ENCODE peak calls at places on chromosomes 2 and 18, in nine cellular contexts. M, J, Q, U, V, B, H, C and P are unnamed samples.

GRCh38 chr2:86226780-86227520 is 27.7 kb downstream of the MRPL35 start:
- DNase-seq in H (no peak), J (no peak), V (no peak), C (no peak), B (no peak), Q (no peak), M (no peak), U (no peak), P (no peak)

GRCh38 chr2:206915136-206915535 is 24.2 kb upstream of the CPO start:
- DNase-seq in V (no peak), C (peak), M (peak), U (peak), B (peak), J (no peak), Q (peak), H (peak), P (no peak)

GRCh38 chr2:70785137-70785911 is 5.1 kb downstream of the FIGLA start:
- DNase-seq in H (no peak), C (peak), J (peak), Q (no peak), V (peak), U (peak), M (peak), B (peak), P (no peak)

GRCh38 chr2:33354981-33355380 is 121.5 kb upstream of the RASGRP3 start:
- DNase-seq in M (peak), H (peak), U (no peak), B (no peak), Q (no peak), V (no peak), C (no peak), J (no peak), P (no peak)

GRCh38 chr2:30164131-30164925 is 17.5 kb downstream of the YPEL5 start:
- DNase-seq in V (no peak), J (no peak), H (no peak), B (no peak), M (no peak), C (no peak), Q (peak), U (no peak), P (no peak)

GRCh38 chr2:118112771-118113334 is 24.6 kb downstream of the INSIG2 start:
- DNase-seq in M (peak), J (no peak), U (no peak), C (no peak), Q (peak), H (peak), V (no peak), B (no peak), P (no peak)

GRCh38 chr18:11695736-11696135 is 6.7 kb downstream of the GNAL start:
- DNase-seq in U (no peak), M (no peak), H (no peak), V (no peak), Q (no peak), B (no peak), J (no peak), C (no peak), P (no peak)

GRCh38 chr2:71546275-71546638 is 92.9 kb downstream of the DYSF start:
- DNase-seq in V (no peak), M (no peak), Q (no peak), J (no peak), H (no peak), C (no peak), U (no peak), B (no peak), P (no peak)

GRCh38 chr18:23437357-23438045 is 15.6 kb upstream of the RIOK3 start:
- DNase-seq in V (peak), C (peak), B (peak), J (peak), U (peak), H (peak), Q (peak), M (peak), P (peak)

GRCh38 chr18:10202947-10203346 is 251.5 kb upstream of the APCDD1 start:
- DNase-seq in J (no peak), Q (no peak), V (no peak), C (no peak), B (no peak), H (no peak), M (no peak), U (no peak), P (no peak)

GRCh38 chr2:24538720-24539119 is 47.7 kb downstream of the NCOA1 start:
- DNase-seq in U (no peak), M (no peak), Q (no peak), V (no peak), J (no peak), B (no peak), H (no peak), C (no peak), P (no peak)

GRCh38 chr18:74381621-74382350 is 66.1 kb downstream of the C18orf63 start:
- DNase-seq in M (no peak), U (no peak), V (no peak), J (no peak), H (no peak), Q (no peak), C (no peak), B (no peak), P (no peak)

GRCh38 chr2:239965318-239965717 is 59.8 kb downstream of the NDUFA10 start:
- DNase-seq in V (no peak), U (no peak), H (no peak), Q (no peak), C (no peak), B (no peak), M (no peak), J (no peak), P (no peak)